ENCODE peak calls at places on chromosomes 13 and 19, in four cellular contexts. Y, V, M and T are unnamed samples.

GRCh38 chr19:20616071-20616470 is 45.3 kb downstream of the ZNF626 start:
- DNase-seq in Y (no peak), V (no peak), M (no peak), T (no peak)

GRCh38 chr19:40555978-40556689 is 20.5 kb upstream of the SHKBP1 start:
- DNase-seq in Y (no peak), V (no peak), M (no peak), T (no peak)

GRCh38 chr19:8609210-8610040 is 1.1 kb downstream of the ADAMTS10 start:
- DNase-seq in Y (peak), V (peak), M (no peak), T (no peak)

GRCh38 chr13:27795718-27796019 is 3.4 kb downstream of the GSX1 start:
- DNase-seq in Y (no peak), V (no peak), M (no peak), T (no peak)

GRCh38 chr19:48837081-48837524 is 812 bp upstream of the HSD17B14 start:
- DNase-seq in Y (peak), V (no peak), M (peak), T (peak)

GRCh38 chr19:16470911-16471811 is 609 bp downstream of the EPS15L1 start:
- DNase-seq in Y (peak), V (peak), M (no peak), T (no peak)

GRCh38 chr13:84927442-84928169 is 871.6 kb downstream of the SLITRK6 start:
- DNase-seq in Y (no peak), V (no peak), M (no peak), T (no peak)

GRCh38 chr13:50592412-50593145 is 250.9 kb downstream of the DLEU7 start:
- DNase-seq in Y (no peak), V (no peak), M (no peak), T (no peak)

GRCh38 chr13:62643799-62644484 is 1228.3 kb upstream of the PCDH20 start:
- DNase-seq in Y (no peak), V (no peak), M (peak), T (no peak)

GRCh38 chr19:39398297-39398864 is 7.2 kb downstream of the MED29 start:
- DNase-seq in Y (peak), V (peak), M (no peak), T (no peak)

GRCh38 chr13:45674908-45675307 is 27.2 kb upstream of the CBY2 start:
- DNase-seq in Y (no peak), V (no peak), M (no peak), T (no peak)

GRCh38 chr19:47310819-47311218 is 1.2 kb downstream of the C5AR1 start:
- DNase-seq in Y (peak), V (no peak), M (no peak), T (no peak)

GRCh38 chr13:43686557-43686956 is 100.2 kb downstream of the ENOX1 start:
- DNase-seq in Y (no peak), V (no peak), M (no peak), T (no peak)

GRCh38 chr13:94351292-94352000 is 128.0 kb downstream of the DCT start:
- DNase-seq in Y (peak), V (no peak), M (no peak), T (no peak)

GRCh38 chr13:95388420-95389079 is 87.3 kb upstream of the ABCC4 start:
- DNase-seq in Y (peak), V (no peak), M (no peak), T (no peak)

GRCh38 chr19:40659566-40659965 is 30.9 kb downstream of the NUMBL start:
- DNase-seq in Y (no peak), V (no peak), M (no peak), T (no peak)

GRCh38 chr19:45349430-45349941 is 8.9 kb downstream of the KLC3 start:
- DNase-seq in Y (no peak), V (no peak), M (no peak), T (no peak)

GRCh38 chr19:33723512-33723911 is 73.2 kb upstream of the KCTD15 start:
- DNase-seq in Y (no peak), V (no peak), M (no peak), T (no peak)

GRCh38 chr13:74000906-74001305 is 133.3 kb downstream of the KLF12 start:
- DNase-seq in Y (no peak), V (no peak), M (no peak), T (no peak)

GRCh38 chr13:33322474-33322827 is 36.9 kb upstream of the STARD13 start:
- DNase-seq in Y (no peak), V (no peak), M (no peak), T (no peak)

GRCh38 chr19:24054044-24054935 is 32.7 kb upstream of the ZNF254 start:
- DNase-seq in Y (no peak), V (no peak), M (no peak), T (no peak)

GRCh38 chr13:108342369-108343289 is 73.1 kb downstream of the TNFSF13B start:
- DNase-seq in Y (peak), V (peak), M (peak), T (no peak)

GRCh38 chr19:14798760-14799159 is 20.4 kb upstream of the ADGRE2 start:
- DNase-seq in Y (no peak), V (no peak), M (no peak), T (no peak)

GRCh38 chr19:5354403-5354802 is 13.8 kb upstream of the PTPRS start:
- DNase-seq in Y (peak), V (peak), M (no peak), T (no peak)

DNA sequence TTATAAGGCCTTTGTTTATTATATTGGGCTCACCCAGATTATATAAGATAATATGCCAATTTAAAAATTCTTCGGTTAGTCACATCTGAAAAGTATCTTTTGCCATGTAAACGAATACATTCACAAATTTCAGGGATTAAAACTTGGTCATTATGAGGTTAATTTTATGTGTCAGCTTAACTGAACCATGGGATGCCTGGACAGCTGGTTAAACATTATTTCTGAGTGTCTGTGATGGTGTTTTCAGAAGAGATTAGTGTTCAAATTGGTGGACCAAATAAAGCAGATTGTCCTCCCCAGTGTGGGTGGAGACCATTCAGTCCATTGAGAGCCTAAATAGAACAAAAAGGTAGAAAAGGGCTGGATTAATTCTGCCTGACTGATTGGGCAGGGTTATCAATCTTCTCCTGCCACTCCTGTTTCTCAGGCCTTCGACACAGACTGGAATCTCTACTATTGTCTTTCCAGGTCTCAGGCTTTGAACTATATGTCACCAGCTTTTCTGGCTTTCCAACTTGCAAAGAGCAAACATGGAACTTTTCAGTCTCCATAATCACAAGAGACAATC is 203.8 kb upstream of the SLITRK6 start:
- DNase-seq in Y (no peak), V (no peak), M (no peak), T (no peak)
- TF ChIP-seq SPI1 in Y (no peak), V (no peak), M (no peak), T (no peak)

GRCh38 chr13:80048802-80049201 is 292.1 kb downstream of the SPRY2 start:
- DNase-seq in Y (peak), V (peak), M (peak), T (peak)

GRCh38 chr13:80052286-80052685 is 288.6 kb downstream of the SPRY2 start:
- DNase-seq in Y (no peak), V (no peak), M (no peak), T (no peak)

GRCh38 chr13:80048030-80048429 is 292.9 kb downstream of the SPRY2 start:
- DNase-seq in Y (no peak), V (no peak), M (no peak), T (no peak)

GRCh38 chr13:80050252-80050651 is 290.7 kb downstream of the SPRY2 start:
- DNase-seq in Y (no peak), V (no peak), M (no peak), T (no peak)

GRCh38 chr13:80047406-80047805 is 293.5 kb downstream of the SPRY2 start:
- DNase-seq in Y (no peak), V (no peak), M (no peak), T (no peak)
- TF ChIP-seq SPI1 in Y (no peak), V (no peak), M (no peak), T (no peak)

DNA sequence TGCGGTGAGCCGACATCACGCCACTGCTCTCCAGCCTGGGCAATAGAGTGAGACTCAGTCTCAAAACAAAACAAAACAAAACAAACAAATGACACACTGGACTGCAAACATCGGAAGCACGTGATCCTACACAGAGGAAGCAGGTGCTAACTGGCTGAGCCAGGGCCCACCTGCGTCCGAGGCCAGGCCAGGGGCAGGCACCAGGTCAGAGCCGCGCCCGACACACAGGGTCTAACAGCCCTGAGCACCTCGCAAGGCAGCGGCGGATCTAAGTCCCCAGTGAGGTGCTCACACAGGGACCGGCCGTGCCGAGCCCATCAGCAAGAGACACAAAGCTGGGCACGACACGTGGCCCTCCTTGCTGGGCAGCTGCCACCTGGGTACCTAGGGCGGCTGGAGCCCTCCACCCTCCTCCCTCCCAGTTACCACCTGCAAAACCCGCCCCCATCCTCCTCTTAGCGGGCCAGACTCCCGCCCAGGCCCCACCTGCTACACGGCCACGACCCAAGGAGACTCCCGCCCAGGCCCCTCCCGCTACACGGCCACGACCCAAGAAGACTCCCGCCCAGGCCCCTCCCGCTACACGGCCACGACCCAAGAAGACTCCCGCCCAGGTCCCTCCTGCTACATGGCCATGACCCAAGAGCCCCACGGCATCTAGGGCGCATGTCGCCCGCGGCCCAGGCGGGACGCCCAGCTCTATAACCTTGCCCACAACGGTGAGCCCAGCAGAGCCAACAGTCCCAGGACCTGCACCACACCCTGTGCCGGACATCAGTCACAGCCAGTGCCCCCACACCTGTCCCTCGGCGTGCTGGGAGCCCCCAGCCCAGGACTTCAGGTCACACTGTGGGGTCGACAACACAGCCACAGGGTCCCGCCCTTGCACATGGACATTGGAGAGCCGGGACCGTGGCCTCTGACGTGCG is 15.6 kb downstream of the AP3D1 start:
- DNase-seq in Y (no peak), V (no peak), M (no peak), T (no peak)
- TF ChIP-seq SPI1 in Y (no peak), V (no peak), M (no peak), T (no peak)

GRCh38 chr19:18159810-18160209 is 6.8 kb downstream of the PIK3R2 start:
- DNase-seq in Y (no peak), V (no peak), M (no peak), T (no peak)

GRCh38 chr19:18158471-18158870 is 5.5 kb downstream of the PIK3R2 start:
- DNase-seq in Y (no peak), V (no peak), M (no peak), T (no peak)

GRCh38 chr19:18160441-18160791 is 7.5 kb downstream of the PIK3R2 start:
- DNase-seq in Y (no peak), V (no peak), M (no peak), T (no peak)

GRCh38 chr19:18161691-18162039 is 8.7 kb downstream of the PIK3R2 start:
- DNase-seq in Y (no peak), V (no peak), M (no peak), T (no peak)

GRCh38 chr19:18160792-18161690 is 8.1 kb downstream of the PIK3R2 start:
- DNase-seq in Y (peak), V (peak), M (no peak), T (peak)
- TF ChIP-seq SPI1 in Y (no peak), V (no peak), M (no peak), T (no peak)

DNA sequence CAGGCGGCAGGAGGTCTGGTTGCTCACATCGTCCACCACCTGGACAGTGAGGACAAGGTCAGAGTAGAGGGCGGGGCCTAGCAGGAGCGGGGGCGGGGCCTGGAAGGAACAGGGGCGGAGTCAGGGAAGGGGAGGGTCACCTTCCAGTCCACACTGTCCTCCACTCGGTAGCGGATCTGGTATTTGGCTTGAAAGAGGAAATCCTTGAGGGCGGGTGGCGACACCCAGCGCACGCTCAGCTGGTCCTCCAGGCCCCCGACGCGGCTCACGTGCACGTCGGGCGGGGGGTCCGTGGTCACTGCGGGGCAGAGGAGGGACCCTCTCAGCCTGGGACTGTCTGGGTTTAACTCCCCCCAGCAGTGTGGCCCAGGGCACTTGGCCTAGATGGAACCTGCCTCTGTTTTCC is 8.2 kb downstream of the REX1BD start:
- DNase-seq in Y (peak), V (peak), M (no peak), T (no peak)
- TF ChIP-seq SPI1 in Y (no peak), V (peak), M (no peak), T (no peak)

GRCh38 chr19:2547033-2547680 is 71.2 kb downstream of the GADD45B start:
- DNase-seq in Y (no peak), V (no peak), M (no peak), T (no peak)

GRCh38 chr19:2547721-2548120 is 71.8 kb downstream of the GADD45B start:
- DNase-seq in Y (no peak), V (no peak), M (no peak), T (no peak)

GRCh38 chr19:2548966-2549365 is 73.0 kb downstream of the GADD45B start:
- DNase-seq in Y (no peak), V (no peak), M (no peak), T (no peak)

GRCh38 chr19:2544576-2545415 is 68.9 kb downstream of the GADD45B start:
- DNase-seq in Y (no peak), V (no peak), M (no peak), T (no peak)

DNA sequence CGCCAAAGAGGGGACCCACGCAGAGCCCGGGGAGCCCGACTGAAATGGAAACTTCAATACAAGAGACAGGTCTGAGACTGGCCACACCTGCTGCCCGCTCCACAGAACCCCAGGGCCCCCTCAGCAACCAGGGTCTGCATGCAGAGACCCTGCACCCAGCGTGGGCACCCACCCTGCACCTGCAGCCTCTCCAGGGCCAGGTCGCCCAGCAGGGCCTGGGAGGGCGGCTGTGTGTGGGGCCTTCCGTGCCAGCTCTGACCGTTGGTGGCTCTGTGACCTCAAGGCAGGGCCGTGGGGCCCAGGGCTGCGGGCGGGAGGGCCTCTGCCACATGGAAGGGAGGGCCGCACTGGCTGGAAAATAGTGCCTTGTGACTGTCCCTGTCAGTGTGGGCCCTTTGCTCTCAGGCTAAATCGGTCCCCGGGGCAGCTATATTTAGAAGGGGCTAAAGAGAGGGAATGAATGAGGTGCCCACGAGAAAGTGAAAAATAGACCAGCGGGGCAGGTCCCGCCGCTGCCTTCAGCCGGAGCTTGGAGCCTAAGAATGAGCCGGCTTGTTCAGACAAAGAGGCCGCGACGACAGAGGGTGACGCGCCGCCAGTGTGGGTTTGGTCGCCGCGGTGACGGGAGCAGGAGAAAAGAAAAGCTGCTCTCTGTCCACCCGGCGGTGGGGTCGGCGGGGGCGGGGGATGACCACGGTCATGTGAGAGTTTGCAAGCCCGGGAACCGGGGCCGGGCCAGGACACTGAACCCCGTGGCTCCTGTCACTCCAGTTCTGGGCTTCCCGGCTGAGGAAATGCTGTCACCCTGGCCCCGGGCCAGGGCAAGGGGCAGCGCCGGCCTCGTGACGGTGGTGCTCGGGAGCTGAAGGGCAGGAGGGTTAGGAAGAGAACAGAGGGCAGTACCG is 70.5 kb downstream of the GADD45B start:
- DNase-seq in Y (peak), V (no peak), M (no peak), T (no peak)
- TF ChIP-seq SPI1 in Y (no peak), V (no peak), M (no peak), T (no peak)

DNA sequence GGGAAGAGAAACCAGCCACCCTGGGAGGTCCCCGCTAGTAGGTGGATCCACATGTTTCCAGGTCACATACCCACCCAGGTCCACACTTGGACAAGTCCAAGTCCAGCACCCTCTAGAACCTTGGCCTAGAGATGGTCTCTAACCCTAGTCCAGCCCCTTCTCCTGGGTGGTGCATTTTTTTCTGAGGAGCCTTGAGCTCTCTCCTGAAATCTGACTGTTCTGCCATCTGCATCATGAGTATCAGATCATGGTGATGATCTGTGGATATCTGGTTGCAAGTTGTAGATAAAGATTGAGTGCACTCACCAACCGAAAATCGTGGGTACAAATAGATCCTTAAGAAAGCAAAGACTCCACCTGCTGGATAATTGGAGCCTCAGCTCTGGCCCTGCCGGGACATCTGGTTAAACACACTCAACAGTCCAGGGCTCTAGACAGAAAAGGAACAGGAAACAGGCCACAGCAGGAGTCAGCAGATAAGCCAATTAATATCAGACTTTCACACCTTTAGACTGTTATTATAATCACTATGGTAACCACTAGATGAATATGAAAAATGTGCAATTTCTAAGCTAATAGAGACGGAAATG is 41.1 kb downstream of the GPR12 start:
- DNase-seq in Y (peak), V (no peak), M (no peak), T (no peak)
- TF ChIP-seq SPI1 in Y (no peak), V (no peak), M (no peak), T (no peak)

DNA sequence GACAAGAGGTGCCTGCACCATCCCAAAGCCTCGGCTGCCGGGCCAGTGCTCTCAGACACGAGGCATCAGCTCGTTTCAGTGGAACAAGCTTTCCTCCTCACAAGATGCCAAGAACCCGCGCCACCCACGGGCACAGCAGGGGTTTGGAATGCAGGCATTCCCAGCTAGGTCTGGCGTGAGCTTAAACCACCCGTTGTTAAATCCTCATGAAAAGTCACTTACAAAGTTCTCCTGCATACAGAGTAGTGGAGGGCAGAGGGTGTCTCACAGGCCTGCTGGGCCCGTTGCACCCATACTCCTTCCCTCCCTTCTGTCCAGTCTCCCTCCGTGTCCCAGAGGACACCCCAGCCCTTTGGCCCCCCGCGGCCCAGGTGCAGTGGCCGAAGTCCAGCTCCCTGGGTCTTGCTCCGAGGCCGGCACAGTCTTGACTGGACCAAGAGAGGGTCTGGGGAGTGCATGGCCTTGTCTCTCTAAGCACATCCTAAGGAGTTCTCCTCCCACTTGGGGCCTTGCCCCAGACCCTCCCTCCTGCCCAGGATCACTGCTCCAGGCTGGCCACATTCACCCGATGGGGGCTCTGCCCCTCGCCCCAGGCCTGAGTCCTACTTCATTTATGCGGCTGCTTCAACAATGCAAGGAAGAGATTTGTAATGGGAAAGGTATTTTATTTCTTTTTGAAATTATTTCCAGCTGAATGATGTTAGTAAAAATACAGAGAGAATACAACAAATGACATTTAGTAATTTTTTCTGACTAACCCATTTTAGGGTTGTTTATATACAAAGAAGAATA is 35.2 kb upstream of the GRTP1 start:
- DNase-seq in Y (no peak), V (no peak), M (no peak), T (no peak)
- TF ChIP-seq SPI1 in Y (no peak), V (no peak), M (no peak), T (no peak)

GRCh38 chr19:38055655-38056521 is 148.9 kb downstream of the SIPA1L3 start:
- DNase-seq in Y (no peak), V (no peak), M (no peak), T (no peak)
- TF ChIP-seq SPI1 in Y (no peak), V (no peak), M (no peak), T (no peak)